ENCODE peak calls at places on chromosomes 7 and 10, in seven cellular contexts. One of them, this sample, is unnamed.
A peak's percentile ranks its signal among the peaks of the same experiment; 100 is the strongest.

GRCh38 chr10:5211696-5212095 is 15.1 kb downstream of the AKR1C4 start:
- DNase-seq in trophoblast cell: no peak
- DNase-seq in stomach: no peak
- DNase-seq in AG04450: no peak
- DNase-seq in WERI-Rb-1: no peak
- DNase-seq in Panc1: no peak
- DNase-seq in left ventricle myocardium inferior: no peak
- DNase-seq in this sample: no peak

GRCh38 chr7:93249749-93250148 is 17.6 kb downstream of the VPS50 start:
- DNase-seq in AG04450: no peak
- DNase-seq in trophoblast cell: peak; percentile 2
- DNase-seq in left ventricle myocardium inferior: no peak
- DNase-seq in Panc1: no peak
- DNase-seq in stomach: no peak
- DNase-seq in WERI-Rb-1: no peak
- DNase-seq in this sample: no peak

GRCh38 chr10:62095341-62096071 is 173.1 kb downstream of the RTKN2 start:
- DNase-seq in Panc1: no peak
- DNase-seq in WERI-Rb-1: no peak
- DNase-seq in left ventricle myocardium inferior: no peak
- DNase-seq in AG04450: no peak
- DNase-seq in trophoblast cell: no peak
- DNase-seq in stomach: no peak
- DNase-seq in this sample: no peak

GRCh38 chr7:71752171-71752935 is 620.4 kb downstream of the GALNT17 start:
- DNase-seq in stomach: peak; percentile 66
- DNase-seq in left ventricle myocardium inferior: peak; percentile 40
- DNase-seq in WERI-Rb-1: peak; percentile 72
- DNase-seq in trophoblast cell: no peak
- DNase-seq in Panc1: no peak
- DNase-seq in AG04450: no peak
- DNase-seq in this sample: no peak

GRCh38 chr10:101400529-101400928 is 46.6 kb downstream of the BTRC start:
- DNase-seq in AG04450: no peak
- DNase-seq in trophoblast cell: no peak
- DNase-seq in WERI-Rb-1: no peak
- DNase-seq in stomach: no peak
- DNase-seq in Panc1: no peak
- DNase-seq in left ventricle myocardium inferior: no peak
- DNase-seq in this sample: no peak

GRCh38 chr10:78959217-78959616 is 109.5 kb upstream of the ZMIZ1 start:
- DNase-seq in Panc1: no peak
- DNase-seq in AG04450: no peak
- DNase-seq in left ventricle myocardium inferior: no peak
- DNase-seq in trophoblast cell: no peak
- DNase-seq in WERI-Rb-1: no peak
- DNase-seq in stomach: no peak
- DNase-seq in this sample: no peak

GRCh38 chr10:99353182-99353581 is 24.0 kb downstream of the CNNM1 start:
- DNase-seq in left ventricle myocardium inferior: no peak
- DNase-seq in WERI-Rb-1: no peak
- DNase-seq in Panc1: no peak
- DNase-seq in stomach: no peak
- DNase-seq in trophoblast cell: no peak
- DNase-seq in AG04450: no peak
- DNase-seq in this sample: no peak

GRCh38 chr10:21532694-21533576 is 1.1 kb upstream of the MLLT10 start:
- DNase-seq in left ventricle myocardium inferior: no peak
- DNase-seq in stomach: no peak
- DNase-seq in AG04450: no peak
- DNase-seq in WERI-Rb-1: no peak
- DNase-seq in trophoblast cell: no peak
- DNase-seq in Panc1: no peak
- DNase-seq in this sample: no peak

GRCh38 chr10:84059526-84059925 is 79.8 kb upstream of the GHITM start:
- DNase-seq in AG04450: no peak
- DNase-seq in left ventricle myocardium inferior: no peak
- DNase-seq in trophoblast cell: no peak
- DNase-seq in Panc1: no peak
- DNase-seq in WERI-Rb-1: no peak
- DNase-seq in stomach: no peak
- DNase-seq in this sample: no peak

GRCh38 chr10:80794996-80795395 is 257.3 kb downstream of the SH2D4B start:
- DNase-seq in AG04450: no peak
- DNase-seq in stomach: no peak
- DNase-seq in Panc1: no peak
- DNase-seq in left ventricle myocardium inferior: no peak
- DNase-seq in trophoblast cell: no peak
- DNase-seq in WERI-Rb-1: no peak
- DNase-seq in this sample: no peak

GRCh38 chr7:142855756-142856564 is 1.1 kb downstream of the EPHB6 start:
- DNase-seq in left ventricle myocardium inferior: peak; percentile 56
- DNase-seq in Panc1: no peak
- DNase-seq in stomach: peak; percentile 52
- DNase-seq in AG04450: no peak
- DNase-seq in trophoblast cell: no peak
- DNase-seq in WERI-Rb-1: no peak
- DNase-seq in this sample: no peak

GRCh38 chr7:92639213-92639896 is 49.2 kb upstream of the FAM133B start:
- DNase-seq in Panc1: no peak
- DNase-seq in AG04450: no peak
- DNase-seq in stomach: no peak
- DNase-seq in trophoblast cell: no peak
- DNase-seq in WERI-Rb-1: no peak
- DNase-seq in left ventricle myocardium inferior: no peak
- DNase-seq in this sample: no peak

GRCh38 chr7:26490631-26491624 is 199.3 kb downstream of the SNX10 start:
- DNase-seq in AG04450: no peak
- DNase-seq in stomach: no peak
- DNase-seq in trophoblast cell: peak; percentile 46
- DNase-seq in Panc1: no peak
- DNase-seq in WERI-Rb-1: peak; percentile 83
- DNase-seq in left ventricle myocardium inferior: no peak
- DNase-seq in this sample: no peak

GRCh38 chr7:113026941-113027340 is 59.7 kb downstream of the GPR85 start:
- DNase-seq in Panc1: no peak
- DNase-seq in trophoblast cell: no peak
- DNase-seq in WERI-Rb-1: no peak
- DNase-seq in AG04450: no peak
- DNase-seq in stomach: no peak
- DNase-seq in left ventricle myocardium inferior: no peak
- DNase-seq in this sample: no peak

GRCh38 chr7:101164071-101164840 is 1.1 kb downstream of the VGF start:
- DNase-seq in WERI-Rb-1: no peak
- DNase-seq in stomach: peak; percentile 34
- DNase-seq in trophoblast cell: peak; percentile 73
- DNase-seq in left ventricle myocardium inferior: no peak
- DNase-seq in AG04450: no peak
- DNase-seq in Panc1: no peak
- DNase-seq in this sample: no peak

GRCh38 chr7:130187360-130187759 is 17.8 kb downstream of the TMEM209 start:
- DNase-seq in Panc1: no peak
- DNase-seq in AG04450: no peak
- DNase-seq in trophoblast cell: no peak
- DNase-seq in left ventricle myocardium inferior: no peak
- DNase-seq in stomach: no peak
- DNase-seq in WERI-Rb-1: no peak
- DNase-seq in this sample: no peak
- H3K4me3 ChIP-seq in Panc1: no peak overlapping the region
- H3K4me3 ChIP-seq in AG04450: no peak overlapping the region
- H3K4me3 ChIP-seq in trophoblast cell: no peak overlapping the region
- H3K4me3 ChIP-seq in left ventricle myocardium inferior: no peak overlapping the region
- H3K4me3 ChIP-seq in stomach: no peak overlapping the region
- H3K4me3 ChIP-seq in WERI-Rb-1: no peak overlapping the region
- H3K4me3 ChIP-seq in this sample: no peak overlapping the region

GRCh38 chr10:50228672-50229071 is 22.6 kb downstream of the ASAH2 start:
- DNase-seq in Panc1: no peak
- DNase-seq in left ventricle myocardium inferior: no peak
- DNase-seq in stomach: no peak
- DNase-seq in trophoblast cell: no peak
- DNase-seq in WERI-Rb-1: no peak
- DNase-seq in AG04450: no peak
- DNase-seq in this sample: no peak

GRCh38 chr10:50231515-50232260 is 19.6 kb downstream of the ASAH2 start:
- DNase-seq in left ventricle myocardium inferior: no peak
- DNase-seq in trophoblast cell: no peak
- DNase-seq in AG04450: no peak
- DNase-seq in Panc1: no peak
- DNase-seq in stomach: no peak
- DNase-seq in WERI-Rb-1: no peak
- DNase-seq in this sample: no peak

GRCh38 chr10:50232261-50232639 is 19.1 kb downstream of the ASAH2 start:
- DNase-seq in trophoblast cell: peak; percentile 17
- DNase-seq in Panc1: no peak
- DNase-seq in stomach: no peak
- DNase-seq in left ventricle myocardium inferior: no peak
- DNase-seq in WERI-Rb-1: no peak
- DNase-seq in AG04450: no peak
- DNase-seq in this sample: no peak

GRCh38 chr10:50229460-50229859 is 21.9 kb downstream of the ASAH2 start:
- DNase-seq in Panc1: no peak
- DNase-seq in WERI-Rb-1: no peak
- DNase-seq in trophoblast cell: no peak
- DNase-seq in left ventricle myocardium inferior: no peak
- DNase-seq in AG04450: no peak
- DNase-seq in stomach: no peak
- DNase-seq in this sample: no peak

GRCh38 chr10:50234486-50234885 is 16.8 kb downstream of the ASAH2 start:
- DNase-seq in Panc1: no peak
- DNase-seq in stomach: no peak
- DNase-seq in WERI-Rb-1: no peak
- DNase-seq in AG04450: no peak
- DNase-seq in left ventricle myocardium inferior: no peak
- DNase-seq in trophoblast cell: no peak
- DNase-seq in this sample: no peak
- H3K27ac ChIP-seq in Panc1: no peak overlapping the region
- H3K27ac ChIP-seq in stomach: no peak overlapping the region
- H3K27ac ChIP-seq in WERI-Rb-1: no peak overlapping the region
- H3K27ac ChIP-seq in AG04450: no peak overlapping the region
- H3K27ac ChIP-seq in left ventricle myocardium inferior: no peak overlapping the region
- H3K27ac ChIP-seq in trophoblast cell: no peak overlapping the region
- H3K27ac ChIP-seq in this sample: no peak overlapping the region

GRCh38 chr10:129481641-129482040 is 14.6 kb downstream of the MGMT start:
- DNase-seq in Panc1: no peak
- DNase-seq in AG04450: no peak
- DNase-seq in stomach: no peak
- DNase-seq in trophoblast cell: no peak
- DNase-seq in WERI-Rb-1: no peak
- DNase-seq in left ventricle myocardium inferior: no peak
- DNase-seq in this sample: no peak

GRCh38 chr10:129483427-129484010 is 16.5 kb downstream of the MGMT start:
- DNase-seq in WERI-Rb-1: no peak
- DNase-seq in Panc1: no peak
- DNase-seq in stomach: no peak
- DNase-seq in trophoblast cell: no peak
- DNase-seq in AG04450: no peak
- DNase-seq in left ventricle myocardium inferior: no peak
- DNase-seq in this sample: no peak

GRCh38 chr10:129491123-129491734 is 24.2 kb downstream of the MGMT start:
- DNase-seq in WERI-Rb-1: no peak
- DNase-seq in left ventricle myocardium inferior: no peak
- DNase-seq in stomach: no peak
- DNase-seq in AG04450: no peak
- DNase-seq in Panc1: no peak
- DNase-seq in trophoblast cell: no peak
- DNase-seq in this sample: no peak

GRCh38 chr10:129486805-129487204 is 19.8 kb downstream of the MGMT start:
- DNase-seq in WERI-Rb-1: no peak
- DNase-seq in trophoblast cell: no peak
- DNase-seq in AG04450: no peak
- DNase-seq in Panc1: no peak
- DNase-seq in left ventricle myocardium inferior: no peak
- DNase-seq in stomach: no peak
- DNase-seq in this sample: no peak
- H3K9me3 ChIP-seq in WERI-Rb-1: peaks cover 9% of the 10 kb centered on the region
- H3K9me3 ChIP-seq in trophoblast cell: peaks cover 2% of the 10 kb centered on the region
- H3K9me3 ChIP-seq in AG04450: peaks cover 10% of the 10 kb centered on the region
- H3K9me3 ChIP-seq in Panc1: peaks cover 51% of the 10 kb centered on the region
- H3K9me3 ChIP-seq in left ventricle myocardium inferior: peaks cover 59% of the 10 kb centered on the region
- H3K9me3 ChIP-seq in stomach: peaks cover 33% of the 10 kb centered on the region
- H3K9me3 ChIP-seq in this sample: peaks cover 4% of the 10 kb centered on the region

GRCh38 chr7:24073651-24074420 is 210.2 kb upstream of the NPY start:
- DNase-seq in trophoblast cell: no peak
- DNase-seq in left ventricle myocardium inferior: no peak
- DNase-seq in AG04450: no peak
- DNase-seq in stomach: no peak
- DNase-seq in Panc1: no peak
- DNase-seq in WERI-Rb-1: no peak
- DNase-seq in this sample: no peak

GRCh38 chr7:24069751-24070150 is 214.2 kb upstream of the NPY start:
- DNase-seq in trophoblast cell: no peak
- DNase-seq in left ventricle myocardium inferior: no peak
- DNase-seq in WERI-Rb-1: no peak
- DNase-seq in AG04450: no peak
- DNase-seq in stomach: no peak
- DNase-seq in Panc1: no peak
- DNase-seq in this sample: no peak

GRCh38 chr7:24075426-24075810 is 208.6 kb upstream of the NPY start:
- DNase-seq in trophoblast cell: no peak
- DNase-seq in stomach: no peak
- DNase-seq in left ventricle myocardium inferior: no peak
- DNase-seq in WERI-Rb-1: no peak
- DNase-seq in AG04450: no peak
- DNase-seq in Panc1: no peak
- DNase-seq in this sample: no peak
- H3K4me3 ChIP-seq in trophoblast cell: no peak overlapping the region
- H3K4me3 ChIP-seq in stomach: no peak overlapping the region
- H3K4me3 ChIP-seq in left ventricle myocardium inferior: no peak overlapping the region
- H3K4me3 ChIP-seq in WERI-Rb-1: no peak overlapping the region
- H3K4me3 ChIP-seq in AG04450: no peak overlapping the region
- H3K4me3 ChIP-seq in Panc1: no peak overlapping the region
- H3K4me3 ChIP-seq in this sample: no peak overlapping the region

GRCh38 chr10:126568809-126569208 is 101.7 kb downstream of the C10orf90 start:
- DNase-seq in Panc1: no peak
- DNase-seq in trophoblast cell: no peak
- DNase-seq in WERI-Rb-1: no peak
- DNase-seq in stomach: no peak
- DNase-seq in AG04450: no peak
- DNase-seq in left ventricle myocardium inferior: no peak
- DNase-seq in this sample: no peak

GRCh38 chr10:126570631-126571170 is 99.8 kb downstream of the C10orf90 start:
- DNase-seq in WERI-Rb-1: no peak
- DNase-seq in AG04450: no peak
- DNase-seq in left ventricle myocardium inferior: no peak
- DNase-seq in Panc1: no peak
- DNase-seq in trophoblast cell: peak; percentile 11
- DNase-seq in stomach: no peak
- DNase-seq in this sample: no peak

GRCh38 chr10:126571203-126571602 is 99.3 kb downstream of the C10orf90 start:
- DNase-seq in Panc1: no peak
- DNase-seq in WERI-Rb-1: no peak
- DNase-seq in AG04450: no peak
- DNase-seq in stomach: no peak
- DNase-seq in trophoblast cell: peak; percentile 39
- DNase-seq in left ventricle myocardium inferior: no peak
- DNase-seq in this sample: no peak

GRCh38 chr10:126565871-126566270 is 104.6 kb downstream of the C10orf90 start:
- DNase-seq in Panc1: no peak
- DNase-seq in stomach: no peak
- DNase-seq in AG04450: no peak
- DNase-seq in left ventricle myocardium inferior: no peak
- DNase-seq in WERI-Rb-1: no peak
- DNase-seq in trophoblast cell: no peak
- DNase-seq in this sample: no peak

GRCh38 chr10:126569513-126570447 is 100.7 kb downstream of the C10orf90 start:
- DNase-seq in WERI-Rb-1: no peak
- DNase-seq in stomach: no peak
- DNase-seq in left ventricle myocardium inferior: no peak
- DNase-seq in trophoblast cell: peak; percentile 53
- DNase-seq in Panc1: peak; percentile 30
- DNase-seq in AG04450: peak; percentile 50
- DNase-seq in this sample: no peak
- H3K27ac ChIP-seq in WERI-Rb-1: no peak overlapping the region
- H3K27ac ChIP-seq in stomach: no peak overlapping the region
- H3K27ac ChIP-seq in left ventricle myocardium inferior: no peak overlapping the region
- H3K27ac ChIP-seq in trophoblast cell: no peak overlapping the region
- H3K27ac ChIP-seq in Panc1: no peak overlapping the region
- H3K27ac ChIP-seq in AG04450: peak overlapping the region; percentile 48
- H3K27ac ChIP-seq in this sample: no peak overlapping the region